ENCODE peak calls at places on chromosome 2, in seven cellular contexts. One of them, this sample, is unnamed.

GRCh38 chr2:86632672-86633071 is 9.0 kb upstream of the RNF103 start:
- DNase-seq in activated CD4-positive, alpha-beta T cell treated with anti-CD3 and anti-CD28 coated beads for 48 hours: no peak
- DNase-seq in uterus: no peak
- DNase-seq in activated T-helper 1 cell treated with anti-CD3 and anti-CD28 coated beads, Interleukin-2, amount 50 U/mL, for 16 hours: no peak
- DNase-seq in activated CD8-positive, alpha-beta T cell treated with anti-CD3 and anti-CD28 coated beads for 36 hours: no peak
- DNase-seq in stimulated activated naive CD8-positive, alpha-beta T cell treated with anti-CD3 and anti-CD28 coated beads, Interleukin-15, amount 100 ng/mL, for 72 hours: no peak
- DNase-seq in lower lobe of right lung: no peak
- DNase-seq in this sample: no peak

GRCh38 chr2:187206071-187206470 is 242.0 kb downstream of the CALCRL start:
- DNase-seq in activated T-helper 1 cell treated with anti-CD3 and anti-CD28 coated beads, Interleukin-2, amount 50 U/mL, for 16 hours: no peak
- DNase-seq in stimulated activated naive CD8-positive, alpha-beta T cell treated with anti-CD3 and anti-CD28 coated beads, Interleukin-15, amount 100 ng/mL, for 72 hours: no peak
- DNase-seq in activated CD4-positive, alpha-beta T cell treated with anti-CD3 and anti-CD28 coated beads for 48 hours: no peak
- DNase-seq in activated CD8-positive, alpha-beta T cell treated with anti-CD3 and anti-CD28 coated beads for 36 hours: no peak
- DNase-seq in lower lobe of right lung: no peak
- DNase-seq in uterus: no peak
- DNase-seq in this sample: no peak

GRCh38 chr2:16908671-16909070 is 243.0 kb upstream of the CYRIA start:
- DNase-seq in uterus: no peak
- DNase-seq in activated CD4-positive, alpha-beta T cell treated with anti-CD3 and anti-CD28 coated beads for 48 hours: no peak
- DNase-seq in stimulated activated naive CD8-positive, alpha-beta T cell treated with anti-CD3 and anti-CD28 coated beads, Interleukin-15, amount 100 ng/mL, for 72 hours: no peak
- DNase-seq in activated CD8-positive, alpha-beta T cell treated with anti-CD3 and anti-CD28 coated beads for 36 hours: no peak
- DNase-seq in lower lobe of right lung: no peak
- DNase-seq in activated T-helper 1 cell treated with anti-CD3 and anti-CD28 coated beads, Interleukin-2, amount 50 U/mL, for 16 hours: no peak
- DNase-seq in this sample: no peak

GRCh38 chr2:47016172-47016913 is 100.7 kb upstream of the MCFD2 start:
- DNase-seq in uterus: no peak
- DNase-seq in activated T-helper 1 cell treated with anti-CD3 and anti-CD28 coated beads, Interleukin-2, amount 50 U/mL, for 16 hours: no peak
- DNase-seq in activated CD8-positive, alpha-beta T cell treated with anti-CD3 and anti-CD28 coated beads for 36 hours: no peak
- DNase-seq in activated CD4-positive, alpha-beta T cell treated with anti-CD3 and anti-CD28 coated beads for 48 hours: no peak
- DNase-seq in lower lobe of right lung: peak
- DNase-seq in stimulated activated naive CD8-positive, alpha-beta T cell treated with anti-CD3 and anti-CD28 coated beads, Interleukin-15, amount 100 ng/mL, for 72 hours: no peak
- DNase-seq in this sample: peak

GRCh38 chr2:145842002-145842401 is 1322.1 kb upstream of the ZEB2 start:
- DNase-seq in uterus: no peak
- DNase-seq in activated CD8-positive, alpha-beta T cell treated with anti-CD3 and anti-CD28 coated beads for 36 hours: no peak
- DNase-seq in stimulated activated naive CD8-positive, alpha-beta T cell treated with anti-CD3 and anti-CD28 coated beads, Interleukin-15, amount 100 ng/mL, for 72 hours: no peak
- DNase-seq in lower lobe of right lung: no peak
- DNase-seq in activated T-helper 1 cell treated with anti-CD3 and anti-CD28 coated beads, Interleukin-2, amount 50 U/mL, for 16 hours: no peak
- DNase-seq in activated CD4-positive, alpha-beta T cell treated with anti-CD3 and anti-CD28 coated beads for 48 hours: no peak
- DNase-seq in this sample: no peak

GRCh38 chr2:30288576-30288975 is 57.2 kb downstream of the LBH start:
- DNase-seq in activated T-helper 1 cell treated with anti-CD3 and anti-CD28 coated beads, Interleukin-2, amount 50 U/mL, for 16 hours: no peak
- DNase-seq in activated CD8-positive, alpha-beta T cell treated with anti-CD3 and anti-CD28 coated beads for 36 hours: no peak
- DNase-seq in uterus: no peak
- DNase-seq in activated CD4-positive, alpha-beta T cell treated with anti-CD3 and anti-CD28 coated beads for 48 hours: no peak
- DNase-seq in lower lobe of right lung: no peak
- DNase-seq in stimulated activated naive CD8-positive, alpha-beta T cell treated with anti-CD3 and anti-CD28 coated beads, Interleukin-15, amount 100 ng/mL, for 72 hours: no peak
- DNase-seq in this sample: no peak

GRCh38 chr2:127226132-127226519 is 6.0 kb upstream of the CYP27C1 start:
- DNase-seq in stimulated activated naive CD8-positive, alpha-beta T cell treated with anti-CD3 and anti-CD28 coated beads, Interleukin-15, amount 100 ng/mL, for 72 hours: no peak
- DNase-seq in activated T-helper 1 cell treated with anti-CD3 and anti-CD28 coated beads, Interleukin-2, amount 50 U/mL, for 16 hours: no peak
- DNase-seq in lower lobe of right lung: no peak
- DNase-seq in activated CD4-positive, alpha-beta T cell treated with anti-CD3 and anti-CD28 coated beads for 48 hours: no peak
- DNase-seq in uterus: no peak
- DNase-seq in activated CD8-positive, alpha-beta T cell treated with anti-CD3 and anti-CD28 coated beads for 36 hours: no peak
- DNase-seq in this sample: no peak

GRCh38 chr2:210250577-210250976 is 25.3 kb upstream of the ACADL start:
- DNase-seq in activated T-helper 1 cell treated with anti-CD3 and anti-CD28 coated beads, Interleukin-2, amount 50 U/mL, for 16 hours: no peak
- DNase-seq in activated CD8-positive, alpha-beta T cell treated with anti-CD3 and anti-CD28 coated beads for 36 hours: no peak
- DNase-seq in stimulated activated naive CD8-positive, alpha-beta T cell treated with anti-CD3 and anti-CD28 coated beads, Interleukin-15, amount 100 ng/mL, for 72 hours: no peak
- DNase-seq in uterus: no peak
- DNase-seq in lower lobe of right lung: no peak
- DNase-seq in activated CD4-positive, alpha-beta T cell treated with anti-CD3 and anti-CD28 coated beads for 48 hours: no peak
- DNase-seq in this sample: peak

GRCh38 chr2:231464576-231465540 is 574 bp upstream of the NCL start:
- DNase-seq in uterus: peak
- DNase-seq in stimulated activated naive CD8-positive, alpha-beta T cell treated with anti-CD3 and anti-CD28 coated beads, Interleukin-15, amount 100 ng/mL, for 72 hours: peak
- DNase-seq in activated CD4-positive, alpha-beta T cell treated with anti-CD3 and anti-CD28 coated beads for 48 hours: peak
- DNase-seq in activated T-helper 1 cell treated with anti-CD3 and anti-CD28 coated beads, Interleukin-2, amount 50 U/mL, for 16 hours: peak
- DNase-seq in lower lobe of right lung: peak
- DNase-seq in activated CD8-positive, alpha-beta T cell treated with anti-CD3 and anti-CD28 coated beads for 36 hours: peak
- DNase-seq in this sample: no peak

GRCh38 chr2:234621120-234621519 is 124.2 kb upstream of the ARL4C start:
- DNase-seq in lower lobe of right lung: no peak
- DNase-seq in uterus: no peak
- DNase-seq in activated CD4-positive, alpha-beta T cell treated with anti-CD3 and anti-CD28 coated beads for 48 hours: no peak
- DNase-seq in stimulated activated naive CD8-positive, alpha-beta T cell treated with anti-CD3 and anti-CD28 coated beads, Interleukin-15, amount 100 ng/mL, for 72 hours: no peak
- DNase-seq in activated T-helper 1 cell treated with anti-CD3 and anti-CD28 coated beads, Interleukin-2, amount 50 U/mL, for 16 hours: no peak
- DNase-seq in activated CD8-positive, alpha-beta T cell treated with anti-CD3 and anti-CD28 coated beads for 36 hours: no peak
- DNase-seq in this sample: no peak

GRCh38 chr2:160087854-160088745 is 25.7 kb upstream of the PLA2R1 start:
- DNase-seq in activated CD4-positive, alpha-beta T cell treated with anti-CD3 and anti-CD28 coated beads for 48 hours: no peak
- DNase-seq in lower lobe of right lung: no peak
- DNase-seq in stimulated activated naive CD8-positive, alpha-beta T cell treated with anti-CD3 and anti-CD28 coated beads, Interleukin-15, amount 100 ng/mL, for 72 hours: no peak
- DNase-seq in uterus: no peak
- DNase-seq in activated T-helper 1 cell treated with anti-CD3 and anti-CD28 coated beads, Interleukin-2, amount 50 U/mL, for 16 hours: no peak
- DNase-seq in activated CD8-positive, alpha-beta T cell treated with anti-CD3 and anti-CD28 coated beads for 36 hours: peak
- DNase-seq in this sample: peak

GRCh38 chr2:240055177-240055917 is 2.0 kb upstream of the OR6B3 start:
- DNase-seq in stimulated activated naive CD8-positive, alpha-beta T cell treated with anti-CD3 and anti-CD28 coated beads, Interleukin-15, amount 100 ng/mL, for 72 hours: no peak
- DNase-seq in lower lobe of right lung: no peak
- DNase-seq in uterus: no peak
- DNase-seq in activated CD4-positive, alpha-beta T cell treated with anti-CD3 and anti-CD28 coated beads for 48 hours: no peak
- DNase-seq in activated CD8-positive, alpha-beta T cell treated with anti-CD3 and anti-CD28 coated beads for 36 hours: no peak
- DNase-seq in activated T-helper 1 cell treated with anti-CD3 and anti-CD28 coated beads, Interleukin-2, amount 50 U/mL, for 16 hours: no peak
- DNase-seq in this sample: no peak

GRCh38 chr2:176500921-176501320 is 231.7 kb downstream of the MTX2 start:
- DNase-seq in activated CD8-positive, alpha-beta T cell treated with anti-CD3 and anti-CD28 coated beads for 36 hours: no peak
- DNase-seq in uterus: no peak
- DNase-seq in stimulated activated naive CD8-positive, alpha-beta T cell treated with anti-CD3 and anti-CD28 coated beads, Interleukin-15, amount 100 ng/mL, for 72 hours: no peak
- DNase-seq in lower lobe of right lung: no peak
- DNase-seq in activated CD4-positive, alpha-beta T cell treated with anti-CD3 and anti-CD28 coated beads for 48 hours: no peak
- DNase-seq in activated T-helper 1 cell treated with anti-CD3 and anti-CD28 coated beads, Interleukin-2, amount 50 U/mL, for 16 hours: no peak
- DNase-seq in this sample: no peak

GRCh38 chr2:239329284-239329971 is 71.4 kb downstream of the HDAC4 start:
- DNase-seq in lower lobe of right lung: no peak
- DNase-seq in uterus: peak
- DNase-seq in activated T-helper 1 cell treated with anti-CD3 and anti-CD28 coated beads, Interleukin-2, amount 50 U/mL, for 16 hours: no peak
- DNase-seq in activated CD4-positive, alpha-beta T cell treated with anti-CD3 and anti-CD28 coated beads for 48 hours: no peak
- DNase-seq in activated CD8-positive, alpha-beta T cell treated with anti-CD3 and anti-CD28 coated beads for 36 hours: no peak
- DNase-seq in stimulated activated naive CD8-positive, alpha-beta T cell treated with anti-CD3 and anti-CD28 coated beads, Interleukin-15, amount 100 ng/mL, for 72 hours: no peak
- DNase-seq in this sample: no peak

GRCh38 chr2:216717491-216717901 is 22.1 kb upstream of the IGFBP5 start:
- DNase-seq in activated CD4-positive, alpha-beta T cell treated with anti-CD3 and anti-CD28 coated beads for 48 hours: no peak
- DNase-seq in uterus: no peak
- DNase-seq in activated T-helper 1 cell treated with anti-CD3 and anti-CD28 coated beads, Interleukin-2, amount 50 U/mL, for 16 hours: no peak
- DNase-seq in stimulated activated naive CD8-positive, alpha-beta T cell treated with anti-CD3 and anti-CD28 coated beads, Interleukin-15, amount 100 ng/mL, for 72 hours: no peak
- DNase-seq in activated CD8-positive, alpha-beta T cell treated with anti-CD3 and anti-CD28 coated beads for 36 hours: no peak
- DNase-seq in lower lobe of right lung: no peak
- DNase-seq in this sample: no peak

GRCh38 chr2:233007270-233007669 is 5.8 kb downstream of the NGEF start:
- DNase-seq in activated T-helper 1 cell treated with anti-CD3 and anti-CD28 coated beads, Interleukin-2, amount 50 U/mL, for 16 hours: no peak
- DNase-seq in activated CD8-positive, alpha-beta T cell treated with anti-CD3 and anti-CD28 coated beads for 36 hours: no peak
- DNase-seq in lower lobe of right lung: no peak
- DNase-seq in uterus: no peak
- DNase-seq in activated CD4-positive, alpha-beta T cell treated with anti-CD3 and anti-CD28 coated beads for 48 hours: no peak
- DNase-seq in stimulated activated naive CD8-positive, alpha-beta T cell treated with anti-CD3 and anti-CD28 coated beads, Interleukin-15, amount 100 ng/mL, for 72 hours: no peak
- DNase-seq in this sample: no peak

GRCh38 chr2:133841905-133842304 is 273.6 kb upstream of the NCKAP5 start:
- DNase-seq in lower lobe of right lung: no peak
- DNase-seq in stimulated activated naive CD8-positive, alpha-beta T cell treated with anti-CD3 and anti-CD28 coated beads, Interleukin-15, amount 100 ng/mL, for 72 hours: no peak
- DNase-seq in activated T-helper 1 cell treated with anti-CD3 and anti-CD28 coated beads, Interleukin-2, amount 50 U/mL, for 16 hours: no peak
- DNase-seq in activated CD8-positive, alpha-beta T cell treated with anti-CD3 and anti-CD28 coated beads for 36 hours: no peak
- DNase-seq in activated CD4-positive, alpha-beta T cell treated with anti-CD3 and anti-CD28 coated beads for 48 hours: no peak
- DNase-seq in uterus: no peak
- DNase-seq in this sample: peak

GRCh38 chr2:62450716-62451191 is 55.2 kb downstream of the TMEM17 start:
- DNase-seq in activated T-helper 1 cell treated with anti-CD3 and anti-CD28 coated beads, Interleukin-2, amount 50 U/mL, for 16 hours: no peak
- DNase-seq in activated CD4-positive, alpha-beta T cell treated with anti-CD3 and anti-CD28 coated beads for 48 hours: no peak
- DNase-seq in stimulated activated naive CD8-positive, alpha-beta T cell treated with anti-CD3 and anti-CD28 coated beads, Interleukin-15, amount 100 ng/mL, for 72 hours: no peak
- DNase-seq in activated CD8-positive, alpha-beta T cell treated with anti-CD3 and anti-CD28 coated beads for 36 hours: no peak
- DNase-seq in lower lobe of right lung: no peak
- DNase-seq in uterus: no peak
- DNase-seq in this sample: no peak

GRCh38 chr2:86396304-86396785 is 44.8 kb upstream of the KDM3A start:
- DNase-seq in lower lobe of right lung: peak
- DNase-seq in activated CD8-positive, alpha-beta T cell treated with anti-CD3 and anti-CD28 coated beads for 36 hours: peak
- DNase-seq in activated T-helper 1 cell treated with anti-CD3 and anti-CD28 coated beads, Interleukin-2, amount 50 U/mL, for 16 hours: no peak
- DNase-seq in stimulated activated naive CD8-positive, alpha-beta T cell treated with anti-CD3 and anti-CD28 coated beads, Interleukin-15, amount 100 ng/mL, for 72 hours: peak
- DNase-seq in uterus: no peak
- DNase-seq in activated CD4-positive, alpha-beta T cell treated with anti-CD3 and anti-CD28 coated beads for 48 hours: no peak
- DNase-seq in this sample: peak

GRCh38 chr2:71474116-71474743 is 20.9 kb downstream of the DYSF start:
- DNase-seq in activated CD8-positive, alpha-beta T cell treated with anti-CD3 and anti-CD28 coated beads for 36 hours: no peak
- DNase-seq in activated T-helper 1 cell treated with anti-CD3 and anti-CD28 coated beads, Interleukin-2, amount 50 U/mL, for 16 hours: no peak
- DNase-seq in stimulated activated naive CD8-positive, alpha-beta T cell treated with anti-CD3 and anti-CD28 coated beads, Interleukin-15, amount 100 ng/mL, for 72 hours: no peak
- DNase-seq in lower lobe of right lung: no peak
- DNase-seq in activated CD4-positive, alpha-beta T cell treated with anti-CD3 and anti-CD28 coated beads for 48 hours: no peak
- DNase-seq in uterus: no peak
- DNase-seq in this sample: no peak

GRCh38 chr2:186913870-186914269 is 64.9 kb upstream of the ZSWIM2 start:
- DNase-seq in activated T-helper 1 cell treated with anti-CD3 and anti-CD28 coated beads, Interleukin-2, amount 50 U/mL, for 16 hours: no peak
- DNase-seq in lower lobe of right lung: no peak
- DNase-seq in activated CD4-positive, alpha-beta T cell treated with anti-CD3 and anti-CD28 coated beads for 48 hours: no peak
- DNase-seq in activated CD8-positive, alpha-beta T cell treated with anti-CD3 and anti-CD28 coated beads for 36 hours: no peak
- DNase-seq in stimulated activated naive CD8-positive, alpha-beta T cell treated with anti-CD3 and anti-CD28 coated beads, Interleukin-15, amount 100 ng/mL, for 72 hours: no peak
- DNase-seq in uterus: no peak
- DNase-seq in this sample: no peak

GRCh38 chr2:31675485-31675901 is 94.8 kb upstream of the SRD5A2 start:
- DNase-seq in lower lobe of right lung: no peak
- DNase-seq in uterus: no peak
- DNase-seq in activated CD4-positive, alpha-beta T cell treated with anti-CD3 and anti-CD28 coated beads for 48 hours: no peak
- DNase-seq in stimulated activated naive CD8-positive, alpha-beta T cell treated with anti-CD3 and anti-CD28 coated beads, Interleukin-15, amount 100 ng/mL, for 72 hours: no peak
- DNase-seq in activated T-helper 1 cell treated with anti-CD3 and anti-CD28 coated beads, Interleukin-2, amount 50 U/mL, for 16 hours: no peak
- DNase-seq in activated CD8-positive, alpha-beta T cell treated with anti-CD3 and anti-CD28 coated beads for 36 hours: no peak
- DNase-seq in this sample: no peak

GRCh38 chr2:207929923-207930322 is 95.4 kb downstream of the PLEKHM3 start:
- DNase-seq in activated T-helper 1 cell treated with anti-CD3 and anti-CD28 coated beads, Interleukin-2, amount 50 U/mL, for 16 hours: no peak
- DNase-seq in stimulated activated naive CD8-positive, alpha-beta T cell treated with anti-CD3 and anti-CD28 coated beads, Interleukin-15, amount 100 ng/mL, for 72 hours: no peak
- DNase-seq in lower lobe of right lung: no peak
- DNase-seq in activated CD4-positive, alpha-beta T cell treated with anti-CD3 and anti-CD28 coated beads for 48 hours: no peak
- DNase-seq in uterus: no peak
- DNase-seq in activated CD8-positive, alpha-beta T cell treated with anti-CD3 and anti-CD28 coated beads for 36 hours: no peak
- DNase-seq in this sample: no peak

GRCh38 chr2:97651114-97651513 is 5.3 kb downstream of the COX5B start:
- DNase-seq in lower lobe of right lung: no peak
- DNase-seq in activated T-helper 1 cell treated with anti-CD3 and anti-CD28 coated beads, Interleukin-2, amount 50 U/mL, for 16 hours: no peak
- DNase-seq in activated CD8-positive, alpha-beta T cell treated with anti-CD3 and anti-CD28 coated beads for 36 hours: no peak
- DNase-seq in activated CD4-positive, alpha-beta T cell treated with anti-CD3 and anti-CD28 coated beads for 48 hours: no peak
- DNase-seq in stimulated activated naive CD8-positive, alpha-beta T cell treated with anti-CD3 and anti-CD28 coated beads, Interleukin-15, amount 100 ng/mL, for 72 hours: no peak
- DNase-seq in uterus: no peak
- DNase-seq in this sample: no peak

GRCh38 chr2:235520787-235521186 is 26.9 kb downstream of the AGAP1 start:
- DNase-seq in lower lobe of right lung: no peak
- DNase-seq in activated T-helper 1 cell treated with anti-CD3 and anti-CD28 coated beads, Interleukin-2, amount 50 U/mL, for 16 hours: no peak
- DNase-seq in stimulated activated naive CD8-positive, alpha-beta T cell treated with anti-CD3 and anti-CD28 coated beads, Interleukin-15, amount 100 ng/mL, for 72 hours: no peak
- DNase-seq in uterus: no peak
- DNase-seq in activated CD4-positive, alpha-beta T cell treated with anti-CD3 and anti-CD28 coated beads for 48 hours: no peak
- DNase-seq in activated CD8-positive, alpha-beta T cell treated with anti-CD3 and anti-CD28 coated beads for 36 hours: no peak
- DNase-seq in this sample: no peak

GRCh38 chr2:104734937-104735586 is 118.9 kb upstream of the POU3F3 start:
- DNase-seq in uterus: no peak
- DNase-seq in activated CD4-positive, alpha-beta T cell treated with anti-CD3 and anti-CD28 coated beads for 48 hours: peak
- DNase-seq in activated T-helper 1 cell treated with anti-CD3 and anti-CD28 coated beads, Interleukin-2, amount 50 U/mL, for 16 hours: no peak
- DNase-seq in lower lobe of right lung: no peak
- DNase-seq in stimulated activated naive CD8-positive, alpha-beta T cell treated with anti-CD3 and anti-CD28 coated beads, Interleukin-15, amount 100 ng/mL, for 72 hours: no peak
- DNase-seq in activated CD8-positive, alpha-beta T cell treated with anti-CD3 and anti-CD28 coated beads for 36 hours: peak
- DNase-seq in this sample: no peak

GRCh38 chr2:104736026-104736425 is 117.9 kb upstream of the POU3F3 start:
- DNase-seq in uterus: no peak
- DNase-seq in activated CD4-positive, alpha-beta T cell treated with anti-CD3 and anti-CD28 coated beads for 48 hours: no peak
- DNase-seq in activated T-helper 1 cell treated with anti-CD3 and anti-CD28 coated beads, Interleukin-2, amount 50 U/mL, for 16 hours: no peak
- DNase-seq in stimulated activated naive CD8-positive, alpha-beta T cell treated with anti-CD3 and anti-CD28 coated beads, Interleukin-15, amount 100 ng/mL, for 72 hours: no peak
- DNase-seq in lower lobe of right lung: no peak
- DNase-seq in activated CD8-positive, alpha-beta T cell treated with anti-CD3 and anti-CD28 coated beads for 36 hours: no peak
- DNase-seq in this sample: no peak

GRCh38 chr2:28855977-28856376 is 14.1 kb downstream of the TRMT61B start:
- DNase-seq in activated T-helper 1 cell treated with anti-CD3 and anti-CD28 coated beads, Interleukin-2, amount 50 U/mL, for 16 hours: no peak
- DNase-seq in activated CD4-positive, alpha-beta T cell treated with anti-CD3 and anti-CD28 coated beads for 48 hours: no peak
- DNase-seq in uterus: no peak
- DNase-seq in lower lobe of right lung: no peak
- DNase-seq in activated CD8-positive, alpha-beta T cell treated with anti-CD3 and anti-CD28 coated beads for 36 hours: no peak
- DNase-seq in stimulated activated naive CD8-positive, alpha-beta T cell treated with anti-CD3 and anti-CD28 coated beads, Interleukin-15, amount 100 ng/mL, for 72 hours: no peak
- DNase-seq in this sample: no peak